ENCODE peak calls at places on chromosomes 13 and 19, in eight cellular contexts. X is stomach; B is iris pigment epithelial cell; C is HTR-8/SVneo; P is stimulated activated CD4-positive, alpha-beta T cell treated with anti-CD3 and anti-CD28 coated beads, Interleukin-2, amount 100 ng/mL, for 48 hours; D is AG08395; G is breast epithelium; Q is retinal pigment epithelial cell. R is an unnamed sample.
A peak's percentile ranks its signal among the peaks of the same experiment; 100 is the strongest.

GRCh38 chr19:661427-662196 is 1.4 kb downstream of the RNF126 start:
- DNase-seq in X (peak; percentile 60), B (no peak), C (no peak), P (peak; percentile 50), D (peak; percentile 46), G (no peak), Q (no peak), R (no peak)

GRCh38 chr13:48654511-48654910 is 782 bp downstream of the CYSLTR2 start:
- DNase-seq in X (no peak), B (no peak), C (no peak), P (no peak), D (no peak), G (no peak), Q (no peak), R (no peak)

GRCh38 chr19:54481326-54481930 is 8.3 kb upstream of the CDC42EP5 start:
- DNase-seq in X (no peak), B (peak; percentile 40), C (peak; percentile 53), P (peak; percentile 34), D (peak; percentile 37), G (no peak), Q (no peak), R (peak; percentile 32)

GRCh38 chr19:51122112-51122981 is 2.4 kb upstream of the SIGLEC9 start:
- DNase-seq in X (no peak), B (no peak), C (no peak), P (no peak), D (no peak), G (no peak), Q (no peak), R (no peak)

GRCh38 chr13:99218545-99218944 is 17.9 kb downstream of the UBAC2 start:
- DNase-seq in X (peak; percentile 96), B (peak; percentile 12), C (no peak), P (no peak), D (no peak), G (no peak), Q (no peak), R (peak; percentile 79)

GRCh38 chr13:47480121-47480520 is 521.0 kb downstream of the SUCLA2 start:
- DNase-seq in X (no peak), B (peak; percentile 83), C (no peak), P (no peak), D (peak; percentile 68), G (no peak), Q (no peak), R (no peak)

GRCh38 chr13:51769455-51770127 is 34.4 kb downstream of the DHRS12 start:
- DNase-seq in X (peak; percentile 69), B (no peak), C (no peak), P (no peak), D (no peak), G (peak; percentile 87), Q (no peak), R (peak; percentile 86)

GRCh38 chr19:42595550-42596172 is 937 bp upstream of the CEACAM8 start:
- DNase-seq in X (no peak), B (no peak), C (no peak), P (no peak), D (no peak), G (no peak), Q (no peak), R (no peak)

GRCh38 chr19:572891-573825 is 762 bp downstream of the BSG start:
- DNase-seq in X (peak; percentile 57), B (peak; percentile 66), C (no peak), P (no peak), D (peak; percentile 71), G (peak; percentile 36), Q (peak; percentile 75), R (peak; percentile 63)

GRCh38 chr19:14700711-14701110 is 10.9 kb downstream of the ZNF333 start:
- DNase-seq in X (no peak), B (no peak), C (no peak), P (no peak), D (no peak), G (no peak), Q (no peak), R (no peak)

GRCh38 chr19:4304509-4305252 is at the start of gene FSD1:
- DNase-seq in X (no peak), B (peak; percentile 40), C (peak; percentile 92), P (peak; percentile 83), D (peak; percentile 98), G (no peak), Q (no peak), R (no peak)

GRCh38 chr19:39692166-39692565 is 12.1 kb upstream of the LGALS14 start:
- DNase-seq in X (no peak), B (no peak), C (no peak), P (no peak), D (no peak), G (no peak), Q (no peak), R (no peak)

GRCh38 chr19:48501446-48501960 is 10.1 kb downstream of the LMTK3 start:
- DNase-seq in X (peak; percentile 70), B (no peak), C (no peak), P (peak; percentile 49), D (no peak), G (peak; percentile 92), Q (no peak), R (peak; percentile 81)

GRCh38 chr13:23289917-23290357 is 109.2 kb downstream of the SGCG start:
- DNase-seq in X (no peak), B (peak; percentile 80), C (peak; percentile 63), P (no peak), D (peak; percentile 43), G (no peak), Q (peak; percentile 7), R (no peak)

GRCh38 chr19:11426656-11427055 is 7.5 kb upstream of the RGL3 start:
- DNase-seq in X (no peak), B (no peak), C (no peak), P (no peak), D (no peak), G (no peak), Q (no peak), R (no peak)

GRCh38 chr13:79869326-79869725 is 388.4 kb downstream of the NDFIP2 start:
- DNase-seq in X (no peak), B (peak; percentile 72), C (no peak), P (no peak), D (no peak), G (no peak), Q (peak; percentile 25), R (peak; percentile 49)

GRCh38 chr13:44692173-44692713 is 116.1 kb upstream of the TSC22D1 start:
- DNase-seq in X (no peak), B (peak; percentile 20), C (no peak), P (no peak), D (no peak), G (no peak), Q (no peak), R (no peak)

GRCh38 chr13:112657850-112658445 is 31.9 kb upstream of the ATP11A start:
- DNase-seq in X (no peak), B (peak; percentile 59), C (peak; percentile 70), P (no peak), D (peak; percentile 52), G (peak; percentile 40), Q (peak; percentile 73), R (peak; percentile 23)

GRCh38 chr19:48975947-48976847 is 11.1 kb downstream of the FTL start:
- DNase-seq in X (no peak), B (no peak), C (no peak), P (no peak), D (no peak), G (no peak), Q (no peak), R (no peak)

GRCh38 chr13:105202384-105202783 is 1333.1 kb downstream of the EFNB2 start:
- DNase-seq in X (no peak), B (peak; percentile 74), C (peak; percentile 6), P (no peak), D (peak; percentile 5), G (no peak), Q (peak; percentile 29), R (no peak)

GRCh38 chr19:13051581-13052165 is 51.0 kb downstream of the LYL1 start:
- DNase-seq in X (peak; percentile 88), B (peak; percentile 51), C (no peak), P (peak; percentile 16), D (no peak), G (peak; percentile 67), Q (no peak), R (peak; percentile 71)

GRCh38 chr19:3450796-3451411 is 29.4 kb downstream of the SMIM24 start:
- DNase-seq in X (peak; percentile 34), B (peak; percentile 100), C (peak; percentile 65), P (no peak), D (peak; percentile 91), G (no peak), Q (peak; percentile 99), R (no peak)

GRCh38 chr13:22848539-22849052 is 332.2 kb upstream of the SGCG start:
- DNase-seq in X (no peak), B (no peak), C (no peak), P (no peak), D (no peak), G (no peak), Q (no peak), R (peak; percentile 21)

GRCh38 chr13:51815848-51816247 is 11.9 kb upstream of the DHRS12 start:
- DNase-seq in X (no peak), B (no peak), C (no peak), P (no peak), D (no peak), G (no peak), Q (no peak), R (peak; percentile 62)

GRCh38 chr13:34816543-34816942 is 125.5 kb upstream of the NBEA start:
- DNase-seq in X (no peak), B (peak; percentile 3), C (no peak), P (no peak), D (peak; percentile 40), G (no peak), Q (no peak), R (no peak)

R was measured in body of pancreas.